ENCODE peak calls at places on chromosomes 1 and 21, in six cellular contexts. W, E, B, V, I and J are unnamed samples.

GRCh38 chr1:37606481-37607263 is 10.9 kb upstream of the GNL2 start:
- DNase-seq in W (peak; percentile 80), V (no peak), I (peak; percentile 60), B (no peak), E (no peak), J (no peak)

GRCh38 chr1:214541206-214541605 is 10.2 kb downstream of the PTPN14 start:
- DNase-seq in B (no peak), W (no peak), E (no peak), V (no peak), I (no peak), J (no peak)

GRCh38 chr1:6003568-6004411 is 11.6 kb upstream of the NPHP4 start:
- DNase-seq in V (no peak), I (no peak), E (no peak), B (peak; percentile 7), W (peak; percentile 54), J (no peak)

GRCh38 chr1:38586993-38587646 is 272.5 kb downstream of the RRAGC start:
- DNase-seq in E (no peak), V (peak; percentile 73), W (peak; percentile 71), I (no peak), B (peak; percentile 23), J (no peak)

GRCh38 chr1:186234976-186235686 is 139.9 kb downstream of the TPR start:
- DNase-seq in E (no peak), V (no peak), I (no peak), W (no peak), B (no peak), J (no peak)

GRCh38 chr1:74641876-74642275 is 31.7 kb downstream of the ERICH3 start:
- DNase-seq in I (no peak), E (no peak), W (no peak), V (no peak), B (no peak), J (no peak)

GRCh38 chr1:17128361-17128760 is 9.1 kb upstream of the PADI2 start:
- DNase-seq in E (no peak), W (no peak), V (no peak), B (no peak), I (no peak), J (no peak)

GRCh38 chr1:30036229-30036547 is 687.2 kb downstream of the MATN1 start:
- DNase-seq in I (no peak), E (no peak), W (no peak), B (no peak), V (no peak), J (peak; percentile 48)

GRCh38 chr1:39679821-39680220 is 7.9 kb upstream of the NT5C1A start:
- DNase-seq in B (no peak), E (no peak), W (no peak), V (no peak), I (no peak), J (no peak)

GRCh38 chr1:6601865-6602668 is 602 bp downstream of the KLHL21 start:
- DNase-seq in B (peak; percentile 51), I (peak; percentile 57), W (peak; percentile 88), V (no peak), E (peak; percentile 52), J (no peak)

GRCh38 chr1:162717548-162717947 is 73.0 kb upstream of the HSD17B7 start:
- DNase-seq in I (no peak), W (no peak), B (no peak), V (no peak), E (no peak), J (no peak)

GRCh38 chr1:26132128-26132824 is 20.7 kb downstream of the PDIK1L start:
- DNase-seq in V (no peak), I (no peak), W (no peak), E (no peak), B (no peak), J (peak; percentile 49)

GRCh38 chr1:9652379-9653194 is 1.1 kb downstream of the PIK3CD start:
- DNase-seq in E (peak; percentile 33), I (no peak), V (peak; percentile 31), B (peak; percentile 35), W (no peak), J (no peak)

GRCh38 chr1:1420654-1421134 is 382 bp downstream of the ANKRD65 start:
- DNase-seq in E (no peak), W (no peak), I (no peak), V (no peak), B (no peak), J (no peak)

GRCh38 chr1:100882622-100883186 is 11.9 kb downstream of the EXTL2 start:
- DNase-seq in B (no peak), E (no peak), I (no peak), V (no peak), W (no peak), J (no peak)

GRCh38 chr1:89259283-89259971 is 13.2 kb downstream of the GBP5 start:
- DNase-seq in V (no peak), B (no peak), E (no peak), W (no peak), I (no peak), J (no peak)

GRCh38 chr1:19772053-19772452 is 27.7 kb downstream of the TMCO4 start:
- DNase-seq in B (no peak), W (no peak), I (no peak), E (no peak), V (no peak), J (no peak)

GRCh38 chr1:5981009-5981380 is 11.2 kb downstream of the NPHP4 start:
- DNase-seq in V (no peak), W (no peak), E (no peak), B (no peak), I (no peak), J (no peak)

GRCh38 chr21:36024782-36025181 is 35.5 kb downstream of the SETD4 start:
- DNase-seq in E (no peak), V (no peak), I (no peak), W (no peak), B (no peak), J (no peak)

GRCh38 chr1:15882665-15883064 is 35.2 kb downstream of the SPEN start:
- DNase-seq in V (no peak), B (no peak), E (no peak), W (no peak), I (no peak), J (no peak)

GRCh38 chr1:223403184-223403815 is 10.1 kb downstream of the CCDC185 start:
- DNase-seq in W (no peak), V (no peak), E (no peak), I (no peak), B (no peak), J (no peak)

GRCh38 chr1:50977575-50978143 is 7.6 kb downstream of the CDKN2C start:
- DNase-seq in V (peak; percentile 38), E (peak; percentile 74), W (peak; percentile 89), I (peak; percentile 49), B (peak; percentile 76), J (no peak)

GRCh38 chr1:92298573-92299476 is at the start of the genes GLMN and RPAP2:
- DNase-seq in E (peak; percentile 85), B (peak; percentile 80), I (peak; percentile 79), W (peak; percentile 92), V (peak; percentile 79), J (peak; percentile 95)
- TF ChIP-seq CTCF in E (no peak), B (peak; percentile 38), I (peak; percentile 8), W (no peak), V (no peak), J (peak; percentile 34)

GRCh38 chr1:145995148-145995851 is 1.1 kb downstream of the TXNIP start:
- DNase-seq in B (no peak), V (no peak), W (peak; percentile 23), I (no peak), E (no peak), J (no peak)

GRCh38 chr1:145996433-145997155 is at the start of gene TXNIP:
- DNase-seq in V (peak; percentile 93), I (peak; percentile 98), W (peak; percentile 100), E (peak; percentile 99), B (peak; percentile 99), J (peak; percentile 98)

GRCh38 chr1:145995964-145996432 is 381 bp downstream of the TXNIP start:
- DNase-seq in B (no peak), E (peak; percentile 36), W (peak; percentile 85), V (no peak), I (peak; percentile 31), J (no peak)

GRCh38 chr1:145999321-146000024 is 3.1 kb upstream of the TXNIP start:
- DNase-seq in E (no peak), W (no peak), B (no peak), V (no peak), I (peak; percentile 67), J (no peak)

DNA sequence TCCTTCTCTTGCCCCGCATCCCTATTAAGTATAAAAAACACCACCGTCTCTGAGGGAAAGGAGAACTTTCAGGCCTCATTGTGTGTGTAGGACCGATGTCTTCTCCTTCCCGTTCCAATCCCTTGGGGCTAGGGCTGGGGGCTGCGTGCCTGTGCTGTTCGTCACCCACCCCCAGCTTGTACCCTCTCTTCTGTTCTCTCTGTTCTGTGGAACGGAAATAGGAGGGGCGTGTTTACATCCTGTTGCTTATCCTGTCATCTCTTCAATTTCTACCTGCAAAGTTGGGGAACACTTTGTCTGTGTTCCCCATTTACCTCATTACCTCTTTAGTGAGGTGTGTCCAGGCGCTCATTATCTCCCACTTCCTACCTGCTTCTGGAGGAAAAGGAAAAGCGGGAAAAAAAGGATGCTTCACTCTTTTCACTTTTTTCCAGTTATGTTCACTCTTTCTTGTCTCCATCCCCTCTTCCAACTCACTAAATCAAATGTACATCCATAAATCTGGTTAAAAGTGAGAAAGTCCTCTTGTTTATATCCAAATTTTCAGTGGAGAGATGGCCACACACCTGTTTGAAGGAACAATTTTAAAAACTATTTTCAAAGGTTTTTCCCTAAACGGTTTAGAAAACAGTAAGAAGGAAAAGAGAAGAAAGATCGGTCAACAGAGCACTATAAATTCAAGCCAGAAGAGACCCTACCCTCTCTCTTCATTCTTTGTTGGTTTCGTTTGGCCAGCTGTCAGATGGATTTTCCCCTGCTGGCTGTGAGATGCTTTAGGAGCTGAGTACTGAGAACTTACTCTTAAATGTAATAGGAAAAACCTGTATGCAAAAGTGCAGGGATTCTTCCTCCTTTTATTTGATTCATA is 1.0 kb upstream of the TXNIP start:
- DNase-seq in E (peak; percentile 48), I (peak; percentile 54), W (peak; percentile 94), B (peak; percentile 62), V (no peak), J (no peak)
- TF ChIP-seq CTCF in E (no peak), I (peak; percentile 9), W (no peak), B (peak; percentile 45), V (no peak), J (no peak)

DNA sequence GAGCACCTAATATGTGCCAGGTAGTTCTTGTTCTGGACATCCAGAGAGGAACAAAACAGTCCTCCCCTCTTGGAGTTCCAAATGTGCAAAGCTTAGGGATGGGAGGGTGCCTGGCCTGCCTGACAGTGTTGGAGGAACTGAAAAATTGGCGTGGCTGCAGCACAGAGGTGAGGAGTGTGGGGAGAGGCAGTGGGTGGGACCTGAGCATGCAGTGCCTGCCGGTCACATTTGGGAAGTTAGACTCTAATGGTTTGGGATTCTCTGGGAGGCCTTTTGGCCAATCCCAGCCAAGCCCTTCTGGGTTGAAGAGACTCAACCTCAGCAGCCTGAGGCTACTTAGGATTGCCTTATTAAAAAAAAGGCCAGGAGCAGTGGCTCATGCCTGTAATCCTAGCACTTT is 2.3 kb upstream of the TCEA3 start:
- DNase-seq in W (no peak), V (no peak), I (no peak), B (no peak), E (no peak), J (no peak)
- TF ChIP-seq CTCF in W (no peak), V (no peak), I (no peak), B (no peak), E (no peak), J (no peak)

GRCh38 chr21:37166733-37167132 is 93.7 kb downstream of the TTC3 start:
- DNase-seq in I (no peak), E (no peak), W (no peak), V (no peak), B (no peak), J (no peak)
- TF ChIP-seq CTCF in I (no peak), E (peak; percentile 7), W (no peak), V (no peak), B (peak; percentile 45), J (peak; percentile 34)